ENCODE peak calls at places on chromosomes 7 and 10, in eight cellular contexts. N is renal cortical epithelial cell; A is stimulated activated naive B cell treated with anti-CD40 and anti-IgM and Interleukin-4, amounts not matched to agents 10 μg/mL and 1 μg/mL and 100 μg/mL, for 72 hours; P is fibroblast of mammary gland; X is stomach; U is frontal cortex; O is left ventricle myocardium inferior; D is cortex of kidney. F is an unnamed sample.

GRCh38 chr10:112189465-112189864 is 5.9 kb upstream of the GPAM start:
- DNase-seq in N (no peak), A (no peak), P (no peak), X (no peak), U (no peak), O (no peak), D (no peak), F (no peak)

GRCh38 chr10:95288273-95288672 is 2.5 kb downstream of the PDLIM1 start:
- DNase-seq in N (no peak), A (no peak), P (no peak), X (no peak), U (no peak), O (no peak), D (no peak), F (no peak)

GRCh38 chr7:94241402-94241925 is 153.2 kb upstream of the COL1A2 start:
- DNase-seq in N (no peak), A (no peak), P (no peak), X (no peak), U (no peak), O (no peak), D (no peak), F (no peak)

GRCh38 chr7:11060883-11061282 is 87.2 kb downstream of the PHF14 start:
- DNase-seq in N (no peak), A (no peak), P (peak), X (no peak), U (no peak), O (no peak), D (no peak), F (no peak)

GRCh38 chr10:93222876-93223275 is 149.2 kb downstream of the CYP26A1 start:
- DNase-seq in N (no peak), A (no peak), P (no peak), X (no peak), U (no peak), O (no peak), D (no peak), F (no peak)

GRCh38 chr10:116752969-116753665 is 10.8 kb upstream of the HSPA12A start:
- DNase-seq in N (peak), A (no peak), P (no peak), X (no peak), U (peak), O (no peak), D (no peak), F (peak)

GRCh38 chr7:45469103-45469502 is 105.1 kb upstream of the ADCY1 start:
- DNase-seq in N (peak), A (no peak), P (peak), X (no peak), U (no peak), O (no peak), D (no peak), F (no peak)

GRCh38 chr7:157086508-157087187 is 52.1 kb upstream of the UBE3C start:
- DNase-seq in N (no peak), A (no peak), P (no peak), X (no peak), U (no peak), O (no peak), D (no peak), F (no peak)

GRCh38 chr7:78151229-78151628 is 352.7 kb downstream of the PHTF2 start:
- DNase-seq in N (peak), A (no peak), P (peak), X (no peak), U (no peak), O (no peak), D (no peak), F (peak)

GRCh38 chr10:127878474-127879055 is 14.2 kb downstream of the CLRN3 start:
- DNase-seq in N (peak), A (no peak), P (no peak), X (no peak), U (no peak), O (no peak), D (no peak), F (no peak)

GRCh38 chr7:157923903-157924630 is 587.3 kb downstream of the DNAJB6 start:
- DNase-seq in N (no peak), A (no peak), P (no peak), X (no peak), U (no peak), O (no peak), D (no peak), F (no peak)

GRCh38 chr7:109996411-109996810 is 1094.5 kb upstream of the LRRN3 start:
- DNase-seq in N (no peak), A (no peak), P (no peak), X (no peak), U (no peak), O (no peak), D (no peak), F (no peak)

GRCh38 chr7:55546826-55547225 is 25.5 kb downstream of the VOPP1 start:
- DNase-seq in N (peak), A (no peak), P (peak), X (peak), U (peak), O (peak), D (no peak), F (peak)

GRCh38 chr7:157589680-157590079 is 252.9 kb downstream of the DNAJB6 start:
- DNase-seq in N (no peak), A (no peak), P (no peak), X (no peak), U (no peak), O (no peak), D (no peak), F (no peak)

GRCh38 chr10:24346877-24347505 is 138.1 kb downstream of the KIAA1217 start:
- DNase-seq in N (no peak), A (no peak), P (no peak), X (no peak), U (no peak), O (no peak), D (no peak), F (no peak)

GRCh38 chr10:21688870-21689269 is 154.8 kb downstream of the MLLT10 start:
- DNase-seq in N (no peak), A (no peak), P (no peak), X (no peak), U (no peak), O (no peak), D (no peak), F (no peak)

GRCh38 chr10:27457966-27458365 is 46.1 kb upstream of the RAB18 start:
- DNase-seq in N (no peak), A (no peak), P (no peak), X (no peak), U (no peak), O (no peak), D (no peak), F (no peak)

GRCh38 chr7:1706721-1707613 is 36.9 kb downstream of the ELFN1 start:
- DNase-seq in N (no peak), A (no peak), P (no peak), X (peak), U (peak), O (no peak), D (no peak), F (no peak)

GRCh38 chr10:49076319-49076718 is 39.0 kb downstream of the VSTM4 start:
- DNase-seq in N (no peak), A (no peak), P (no peak), X (no peak), U (no peak), O (no peak), D (no peak), F (no peak)

GRCh38 chr7:1883031-1883761 is 213.1 kb downstream of the ELFN1 start:
- DNase-seq in N (peak), A (no peak), P (peak), X (no peak), U (no peak), O (no peak), D (no peak), F (no peak)

GRCh38 chr7:93890041-93890463 is 501 bp downstream of the TFPI2 start:
- DNase-seq in N (peak), A (peak), P (peak), X (no peak), U (peak), O (no peak), D (no peak), F (no peak)

GRCh38 chr10:63003816-63004453 is 129.2 kb upstream of the NRBF2 start:
- DNase-seq in N (no peak), A (no peak), P (peak), X (no peak), U (no peak), O (no peak), D (no peak), F (no peak)

GRCh38 chr7:934469-935320 is 19.8 kb downstream of the ADAP1 start:
- DNase-seq in N (no peak), A (no peak), P (no peak), X (no peak), U (no peak), O (no peak), D (no peak), F (no peak)

GRCh38 chr10:8350250-8350967 is 295.9 kb downstream of the GATA3 start:
- DNase-seq in N (no peak), A (no peak), P (no peak), X (no peak), U (no peak), O (no peak), D (no peak), F (no peak)

GRCh38 chr10:92640110-92640509 is 47.2 kb downstream of the KIF11 start:
- DNase-seq in N (peak), A (no peak), P (peak), X (no peak), U (no peak), O (no peak), D (no peak), F (no peak)

GRCh38 chr10:97464226-97464625 is 18.3 kb downstream of the ZDHHC16 start:
- DNase-seq in N (no peak), A (no peak), P (no peak), X (no peak), U (no peak), O (no peak), D (no peak), F (no peak)

GRCh38 chr7:75642810-75643486 is 95.8 kb downstream of the HIP1 start:
- DNase-seq in N (peak), A (peak), P (peak), X (peak), U (no peak), O (no peak), D (no peak), F (no peak)

GRCh38 chr7:157065046-157065445 is 54.6 kb upstream of the MNX1 start:
- DNase-seq in N (no peak), A (no peak), P (no peak), X (no peak), U (no peak), O (no peak), D (no peak), F (no peak)

GRCh38 chr10:43398939-43399871 is 9.8 kb downstream of the HNRNPF start:
- DNase-seq in N (peak), A (no peak), P (peak), X (no peak), U (no peak), O (no peak), D (no peak), F (no peak)

GRCh38 chr7:70512719-70513118 is 619.2 kb upstream of the GALNT17 start:
- DNase-seq in N (no peak), A (no peak), P (no peak), X (no peak), U (no peak), O (no peak), D (no peak), F (no peak)

GRCh38 chr7:23418046-23418445 is 52.2 kb downstream of the IGF2BP3 start:
- DNase-seq in N (peak), A (no peak), P (peak), X (no peak), U (peak), O (no peak), D (no peak), F (no peak)

GRCh38 chr10:112680586-112680985 is 233.6 kb downstream of the VTI1A start:
- DNase-seq in N (no peak), A (no peak), P (no peak), X (no peak), U (no peak), O (no peak), D (no peak), F (no peak)

GRCh38 chr10:101444058-101444457 is 90.1 kb downstream of the BTRC start:
- DNase-seq in N (peak), A (no peak), P (peak), X (no peak), U (no peak), O (no peak), D (no peak), F (no peak)

GRCh38 chr7:158028290-158028941 is 559.2 kb downstream of the PTPRN2 start:
- DNase-seq in N (no peak), A (no peak), P (no peak), X (peak), U (no peak), O (no peak), D (no peak), F (no peak)

GRCh38 chr7:82559203-82559805 is 115.7 kb upstream of the CACNA2D1 start:
- DNase-seq in N (peak), A (no peak), P (no peak), X (peak), U (no peak), O (no peak), D (no peak), F (no peak)

GRCh38 chr7:127885843-127886242 is 145.4 kb downstream of the LRRC4 start:
- DNase-seq in N (peak), A (no peak), P (peak), X (no peak), U (no peak), O (no peak), D (no peak), F (peak)

GRCh38 chr7:85285502-85285901 is 98.6 kb upstream of the SEMA3D start:
- DNase-seq in N (peak), A (no peak), P (no peak), X (no peak), U (no peak), O (no peak), D (no peak), F (no peak)